ENCODE peak calls at places on chromosomes 7 and 10, in seven cellular contexts. M is tibial nerve; R is heart left ventricle; B is activated naive CD4-positive, alpha-beta T cell; J is effector memory CD4-positive, alpha-beta T cell; Q is RWPE1; K is NB4. I is an unnamed sample.

GRCh38 chr7:132488634-132489302 is 87.5 kb downstream of the PLXNA4 start:
- DNase-seq in J (no peak), K (no peak), R (no peak), M (peak), Q (no peak), B (no peak), I (no peak)

GRCh38 chr7:44515595-44516268 is 25.3 kb upstream of the NUDCD3 start:
- DNase-seq in Q (no peak), B (no peak), J (no peak), M (no peak), R (no peak), K (no peak), I (no peak)

GRCh38 chr7:103551006-103551405 is 105.0 kb upstream of the SLC26A5 start:
- DNase-seq in B (no peak), M (no peak), R (no peak), Q (no peak), J (no peak), K (no peak), I (no peak)

GRCh38 chr10:80132299-80133139 is at the start of gene PLAC9:
- DNase-seq in R (peak), B (no peak), M (no peak), Q (no peak), J (no peak), K (no peak), I (no peak)

GRCh38 chr7:39353615-39354376 is 212.4 kb upstream of the YAE1 start:
- DNase-seq in K (no peak), B (no peak), M (no peak), Q (peak), R (peak), J (no peak), I (no peak)

GRCh38 chr7:17239683-17240521 is 58.5 kb upstream of the AHR start:
- DNase-seq in M (no peak), B (no peak), J (no peak), Q (peak), K (no peak), R (no peak), I (no peak)

GRCh38 chr7:50632561-50633413 is 67.6 kb upstream of the DDC start:
- DNase-seq in B (no peak), J (peak), M (peak), K (peak), Q (peak), R (peak), I (peak)

GRCh38 chr10:88131561-88132139 is 268.2 kb downstream of the PTEN start:
- DNase-seq in Q (peak), K (no peak), B (no peak), M (no peak), J (no peak), R (no peak), I (no peak)

GRCh38 chr7:2757361-2757903 is 69.4 kb downstream of the AMZ1 start:
- DNase-seq in M (no peak), R (peak), J (no peak), Q (peak), B (no peak), K (peak), I (no peak)

GRCh38 chr7:85908051-85908450 is 721.2 kb upstream of the SEMA3D start:
- DNase-seq in M (no peak), R (no peak), J (no peak), K (no peak), B (no peak), Q (no peak), I (no peak)

GRCh38 chr10:67599597-67599996 is 96.4 kb downstream of the CTNNA3 start:
- DNase-seq in K (no peak), Q (no peak), J (no peak), B (no peak), R (no peak), M (no peak), I (no peak)

GRCh38 chr7:81887098-81887497 is 117.3 kb upstream of the HGF start:
- DNase-seq in Q (no peak), M (no peak), B (no peak), R (no peak), K (peak), J (no peak), I (no peak)

GRCh38 chr10:61890881-61891409 is 10.6 kb upstream of the ARID5B start:
- DNase-seq in J (no peak), R (no peak), B (no peak), Q (no peak), M (no peak), K (no peak), I (no peak)

GRCh38 chr7:24769863-24770262 is 12.6 kb upstream of the GSDME start:
- DNase-seq in M (no peak), J (no peak), Q (no peak), K (no peak), R (no peak), B (no peak), I (no peak)

GRCh38 chr7:33076737-33077136 is 14.2 kb upstream of the NT5C3A start:
- DNase-seq in J (no peak), B (no peak), K (no peak), Q (no peak), R (no peak), M (no peak), I (no peak)

GRCh38 chr7:26291699-26292538 is at the start of gene SNX10:
- DNase-seq in K (peak), Q (peak), J (peak), M (no peak), B (no peak), R (peak), I (peak)

GRCh38 chr7:77580762-77581350 is 43.8 kb downstream of the PTPN12 start:
- DNase-seq in M (no peak), Q (no peak), K (no peak), R (no peak), B (no peak), J (no peak), I (no peak)

GRCh38 chr7:108016841-108017775 is 14.1 kb upstream of the LAMB1 start:
- DNase-seq in B (no peak), M (peak), Q (peak), R (no peak), J (no peak), K (peak), I (no peak)

GRCh38 chr7:20133803-20134202 is 83.4 kb downstream of the MACC1 start:
- DNase-seq in J (no peak), K (no peak), Q (no peak), B (no peak), M (no peak), R (no peak), I (no peak)

I was measured in T follicular helper cell.